ENCODE peak calls at places on chromosomes 11 and 22, in five cellular contexts. S is osteocyte, N is NCI-H187 treated with DMSO at 0.1 percent for 48 hours, G is Right ventricle myocardium superior, Y is AG04449. H is an unnamed sample.

GRCh38 chr22:49243965-49244364 is 583.7 kb downstream of the BRD1 start:
- DNase-seq in N (no peak), S (peak; percentile 66), G (no peak), Y (no peak), H (no peak)

GRCh38 chr11:58625086-58625485 is 2.6 kb downstream of the CNTF start:
- DNase-seq in S (no peak), Y (no peak), G (no peak), N (no peak), H (no peak)

GRCh38 chr11:125140251-125140650 is 24.3 kb upstream of the PKNOX2 start:
- DNase-seq in N (no peak), G (no peak), S (no peak), Y (no peak), H (no peak)

GRCh38 chr11:3035333-3035732 is 21.9 kb downstream of the CARS1 start:
- DNase-seq in Y (no peak), S (no peak), N (no peak), G (no peak), H (no peak)

GRCh38 chr11:64990222-64990918 is 6.4 kb downstream of the BATF2 start:
- DNase-seq in S (no peak), G (peak; percentile 75), N (no peak), Y (no peak), H (no peak)

GRCh38 chr11:120432056-120433018 is 79.2 kb upstream of the GRIK4 start:
- DNase-seq in N (no peak), G (no peak), Y (peak; percentile 98), S (no peak), H (peak; percentile 34)

GRCh38 chr22:20402960-20403778 is 9.2 kb downstream of the ZNF74 start:
- DNase-seq in S (no peak), N (no peak), Y (no peak), G (no peak), H (no peak)

GRCh38 chr11:32334822-32335221 is 100.5 kb downstream of the WT1 start:
- DNase-seq in G (no peak), Y (no peak), N (no peak), S (no peak), H (no peak)

GRCh38 chr11:28488336-28488735 is 380.1 kb downstream of the METTL15 start:
- DNase-seq in G (no peak), S (no peak), Y (no peak), N (no peak), H (no peak)

GRCh38 chr22:41305646-41306045 is 4.3 kb downstream of the ZC3H7B start:
- DNase-seq in G (no peak), N (no peak), Y (no peak), S (no peak), H (no peak)

GRCh38 chr11:130308059-130308458 is 6.7 kb downstream of the ZBTB44 start:
- DNase-seq in N (no peak), S (no peak), Y (no peak), G (no peak), H (no peak)

GRCh38 chr22:29074276-29074625 is 1.4 kb downstream of the KREMEN1 start:
- DNase-seq in Y (no peak), S (no peak), N (no peak), G (no peak), H (no peak)

GRCh38 chr22:29744902-29745301 is 21.9 kb downstream of the ZMAT5 start:
- DNase-seq in S (no peak), G (peak; percentile 58), N (no peak), Y (peak; percentile 45), H (peak; percentile 8)

GRCh38 chr11:3123761-3124733 is 41.1 kb downstream of the OSBPL5 start:
- DNase-seq in G (peak; percentile 91), N (no peak), S (no peak), Y (peak; percentile 70), H (no peak)

GRCh38 chr11:7524831-7525230 is 11.0 kb downstream of the PPFIBP2 start:
- DNase-seq in N (no peak), G (no peak), Y (no peak), S (no peak), H (no peak)

GRCh38 chr11:36493332-36493731 is 16.7 kb downstream of the TRAF6 start:
- DNase-seq in N (no peak), Y (no peak), G (no peak), S (no peak), H (no peak)

GRCh38 chr22:28299329-28299728 is 380.3 kb upstream of the PITPNB start:
- DNase-seq in S (no peak), G (no peak), Y (no peak), N (peak; percentile 38), H (no peak)

GRCh38 chr11:130611791-130612251 is 163.4 kb downstream of the ADAMTS15 start:
- DNase-seq in S (no peak), N (no peak), G (no peak), Y (peak; percentile 61), H (no peak)

GRCh38 chr11:6656936-6657335 is 1.3 kb upstream of the DCHS1 start:
- DNase-seq in G (no peak), Y (no peak), N (no peak), S (no peak), H (no peak)

GRCh38 chr11:132072044-132072879 is 701.8 kb downstream of the NTM start:
- DNase-seq in N (no peak), G (no peak), S (no peak), Y (peak; percentile 99), H (no peak)

GRCh38 chr11:46564459-46564858 is 29.4 kb downstream of the AMBRA1 start:
- DNase-seq in Y (no peak), S (no peak), N (no peak), G (no peak), H (no peak)

GRCh38 chr22:41557401-41558240 is 3.2 kb upstream of the CSDC2 start:
- DNase-seq in N (no peak), G (peak; percentile 90), S (peak; percentile 87), Y (no peak), H (no peak)

GRCh38 chr11:91776660-91777059 is 448.0 kb upstream of the FAT3 start:
- DNase-seq in N (no peak), Y (no peak), S (no peak), G (no peak), H (no peak)

GRCh38 chr11:70862093-70862492 is 390.3 kb downstream of the SHANK2 start:
- DNase-seq in G (no peak), Y (no peak), N (peak; percentile 85), S (no peak), H (peak; percentile 75)

GRCh38 chr22:35991168-35991567 is 37.5 kb downstream of the RBFOX2 start:
- DNase-seq in S (no peak), Y (no peak), G (no peak), N (no peak), H (no peak)

GRCh38 chr11:131693756-131694155 is 323.3 kb downstream of the NTM start:
- DNase-seq in G (no peak), S (no peak), Y (no peak), N (no peak), H (no peak)

GRCh38 chr11:105466582-105467228 is 143.2 kb upstream of the GRIA4 start:
- DNase-seq in G (no peak), N (no peak), Y (no peak), S (no peak), H (no peak)

GRCh38 chr11:125262194-125262824 is 97.8 kb downstream of the PKNOX2 start:
- DNase-seq in Y (no peak), G (no peak), N (no peak), S (no peak), H (no peak)

GRCh38 chr22:41915035-41915782 is at the start of gene SHISA8:
- DNase-seq in G (peak; percentile 63), N (no peak), Y (no peak), S (no peak), H (no peak)

GRCh38 chr11:65378208-65378927 is 4.1 kb downstream of the SLC25A45 start:
- DNase-seq in N (no peak), Y (no peak), S (no peak), G (no peak), H (no peak)

GRCh38 chr11:134760957-134761356 is 348.9 kb upstream of the B3GAT1 start:
- DNase-seq in G (no peak), N (no peak), Y (no peak), S (peak; percentile 56), H (no peak)

GRCh38 chr11:131692151-131692550 is 321.7 kb downstream of the NTM start:
- DNase-seq in Y (no peak), S (peak; percentile 62), G (no peak), N (no peak), H (no peak)

GRCh38 chr22:45094826-45095225 is 68.9 kb upstream of the NUP50 start:
- DNase-seq in S (no peak), Y (no peak), G (no peak), N (no peak), H (no peak)

GRCh38 chr11:107243929-107244328 is 213.7 kb downstream of the CWF19L2 start:
- DNase-seq in N (no peak), S (no peak), Y (no peak), G (no peak), H (no peak)

GRCh38 chr11:65921876-65922275 is 2.6 kb downstream of the DRAP1 start:
- DNase-seq in N (no peak), S (no peak), Y (no peak), G (no peak), H (no peak)

GRCh38 chr11:80146231-80146630 is 705.4 kb upstream of the TENM4 start:
- DNase-seq in Y (no peak), N (peak; percentile 62), S (no peak), G (no peak), H (no peak)